ENCODE peak calls at places on chromosome X, in six cellular contexts. N is breast epithelium; T is psoas muscle; M is stimulated activated CD4-positive, alpha-beta T cell treated with anti-CD3 and anti-CD28 coated beads, Interleukin-15, amount 100 ng/mL, for 1 hour; D is NCI-H510A treated with DMSO at 0.1 percent for 48 hours; R is NCI-H2107. O is an unnamed sample.

GRCh38 chrX:41596586-41596985 is 92.2 kb upstream of the GPR34 start:
- DNase-seq in R (no peak), T (no peak), M (no peak), N (no peak), D (no peak), O (no peak)

GRCh38 chrX:10649286-10649685 is 28.9 kb upstream of the MID1 start:
- DNase-seq in T (no peak), M (no peak), R (no peak), D (no peak), N (no peak), O (no peak)

GRCh38 chrX:69095260-69095659 is 70.0 kb downstream of the PJA1 start:
- DNase-seq in R (no peak), M (no peak), T (no peak), N (no peak), D (no peak), O (no peak)

GRCh38 chrX:44224760-44225159 is 118.7 kb downstream of the EFHC2 start:
- DNase-seq in M (no peak), R (no peak), N (no peak), T (no peak), D (no peak), O (no peak)

GRCh38 chrX:124239911-124240310 is 92.5 kb upstream of the TEX13D start:
- DNase-seq in R (no peak), T (no peak), M (no peak), N (no peak), D (no peak), O (no peak)

GRCh38 chrX:100928660-100929613 is at the start of gene XKRX:
- DNase-seq in T (peak), R (peak), M (no peak), N (peak), D (peak), O (peak)

GRCh38 chrX:19794690-19795089 is 92.7 kb downstream of the SH3KBP1 start:
- DNase-seq in N (no peak), T (no peak), M (no peak), R (no peak), D (no peak), O (no peak)

GRCh38 chrX:130108647-130109428 is 1.5 kb downstream of the ELF4 start:
- DNase-seq in T (peak), D (no peak), M (no peak), N (no peak), R (no peak), O (peak)

GRCh38 chrX:132365490-132365889 is 123.3 kb downstream of the MBNL3 start:
- DNase-seq in R (no peak), T (no peak), N (no peak), D (no peak), M (no peak), O (no peak)

GRCh38 chrX:72142094-72142843 is 10.6 kb upstream of the RTL5 start:
- DNase-seq in D (peak), T (no peak), R (peak), M (no peak), N (no peak), O (no peak)